ENCODE peak calls at places on chromosomes 1 and 21, in four cellular contexts. X, V, Z and H are unnamed samples.

GRCh38 chr1:84803604-84804003 is 89.4 kb downstream of the LPAR3 start:
- DNase-seq in X (no peak), V (no peak), Z (no peak), H (no peak)

GRCh38 chr21:42550817-42551216 is 37.2 kb downstream of the SLC37A1 start:
- DNase-seq in X (no peak), V (no peak), Z (no peak), H (no peak)

GRCh38 chr1:53341521-53341895 is 13.6 kb upstream of the LRP8 start:
- DNase-seq in X (no peak), V (no peak), Z (no peak), H (no peak)

GRCh38 chr1:51957618-51958017 is 32.9 kb downstream of the RAB3B start:
- DNase-seq in X (no peak), V (no peak), Z (no peak), H (no peak)

GRCh38 chr1:191757003-191757402 is 401.3 kb upstream of the RGS18 start:
- DNase-seq in X (no peak), V (no peak), Z (peak; percentile 35), H (no peak)

GRCh38 chr1:11352058-11352715 is 79.2 kb downstream of the UBIAD1 start:
- DNase-seq in X (no peak), V (no peak), Z (no peak), H (no peak)

GRCh38 chr1:178566187-178566586 is 53.3 kb downstream of the TEX35 start:
- DNase-seq in X (no peak), V (no peak), Z (no peak), H (no peak)

GRCh38 chr1:201123866-201124265 is 3.1 kb downstream of the ASCL5 start:
- DNase-seq in X (no peak), V (no peak), Z (no peak), H (no peak)

GRCh38 chr21:14072761-14073535 is 137.8 kb downstream of the LIPI start:
- DNase-seq in X (no peak), V (no peak), Z (no peak), H (no peak)

GRCh38 chr1:185017338-185017737 is 28.0 kb upstream of the RNF2 start:
- DNase-seq in X (no peak), V (no peak), Z (no peak), H (no peak)

GRCh38 chr1:216223521-216223920 is 199.7 kb downstream of the USH2A start:
- DNase-seq in X (no peak), V (no peak), Z (peak; percentile 20), H (no peak)

GRCh38 chr1:40301541-40302299 is 15.4 kb downstream of the COL9A2 start:
- DNase-seq in X (no peak), V (no peak), Z (no peak), H (no peak)

GRCh38 chr1:14259191-14259757 is 339.2 kb upstream of the KAZN start:
- DNase-seq in X (no peak), V (peak; percentile 86), Z (no peak), H (no peak)

GRCh38 chr21:33884361-33885157 is 31.0 kb downstream of the ATP5PO start:
- DNase-seq in X (no peak), V (no peak), Z (no peak), H (no peak)